ENCODE peak calls at places on chromosomes 3 and 15, in four cellular contexts. One of them, this sample, is unnamed.

GRCh38 chr15:94478763-94479162 is 247.4 kb downstream of the MCTP2 start:
- DNase-seq in fibroblast of the conjunctiva: no peak
- DNase-seq in CD4-positive, alpha-beta T cell: no peak
- DNase-seq in NCI-H226: no peak
- DNase-seq in this sample: no peak

GRCh38 chr3:146214493-146214892 is 36.4 kb downstream of the PLSCR4 start:
- DNase-seq in CD4-positive, alpha-beta T cell: no peak
- DNase-seq in NCI-H226: no peak
- DNase-seq in fibroblast of the conjunctiva: no peak
- DNase-seq in this sample: no peak

GRCh38 chr3:13872451-13872850 is 7.4 kb downstream of the WNT7A start:
- DNase-seq in fibroblast of the conjunctiva: no peak
- DNase-seq in CD4-positive, alpha-beta T cell: no peak
- DNase-seq in NCI-H226: no peak
- DNase-seq in this sample: no peak

GRCh38 chr3:147046916-147047315 is 359.4 kb downstream of the ZIC4 start:
- DNase-seq in CD4-positive, alpha-beta T cell: no peak
- DNase-seq in fibroblast of the conjunctiva: no peak
- DNase-seq in NCI-H226: no peak
- DNase-seq in this sample: no peak

GRCh38 chr15:68114840-68115239 is 60.7 kb downstream of the PIAS1 start:
- DNase-seq in CD4-positive, alpha-beta T cell: no peak
- DNase-seq in NCI-H226: no peak
- DNase-seq in fibroblast of the conjunctiva: no peak
- DNase-seq in this sample: no peak

GRCh38 chr15:62147149-62148013 is 17.7 kb downstream of the C2CD4B start:
- DNase-seq in fibroblast of the conjunctiva: no peak
- DNase-seq in NCI-H226: no peak
- DNase-seq in CD4-positive, alpha-beta T cell: no peak
- DNase-seq in this sample: no peak

GRCh38 chr3:7508821-7509220 is 647.9 kb downstream of the GRM7 start:
- DNase-seq in NCI-H226: no peak
- DNase-seq in fibroblast of the conjunctiva: no peak
- DNase-seq in CD4-positive, alpha-beta T cell: no peak
- DNase-seq in this sample: no peak

GRCh38 chr15:100103828-100104227 is 237.9 kb downstream of the ADAMTS17 start:
- DNase-seq in fibroblast of the conjunctiva: no peak
- DNase-seq in NCI-H226: no peak
- DNase-seq in CD4-positive, alpha-beta T cell: no peak
- DNase-seq in this sample: no peak

This sample was measured in mucosa of descending colon.